ENCODE peak calls at places on chromosomes 7 and 10, in five cellular contexts. K is prostate gland, B is lower leg skin, D is mammary epithelial cell, P is sigmoid colon. F is an unnamed sample.

GRCh38 chr10:8133146-8133545 is 78.7 kb downstream of the GATA3 start:
- DNase-seq in K (no peak), B (no peak), D (peak), P (no peak), F (no peak)

GRCh38 chr7:128176696-128177095 is 64.4 kb upstream of the LEP start:
- DNase-seq in K (no peak), B (peak), D (peak), P (no peak), F (peak)

GRCh38 chr7:35260254-35260653 is 6.4 kb upstream of the TBX20 start:
- DNase-seq in K (no peak), B (no peak), D (no peak), P (no peak), F (no peak)

GRCh38 chr7:36216063-36216684 is 63.1 kb downstream of the EEPD1 start:
- DNase-seq in K (no peak), B (no peak), D (no peak), P (no peak), F (no peak)

GRCh38 chr7:5348134-5349004 is 65.6 kb downstream of the SLC29A4 start:
- DNase-seq in K (no peak), B (no peak), D (no peak), P (no peak), F (no peak)

GRCh38 chr7:82007315-82007714 is 237.5 kb upstream of the HGF start:
- DNase-seq in K (no peak), B (no peak), D (no peak), P (no peak), F (no peak)

GRCh38 chr10:34736976-34737771 is 77.9 kb downstream of the PARD3 start:
- DNase-seq in K (no peak), B (no peak), D (no peak), P (no peak), F (no peak)

GRCh38 chr7:158054081-158054480 is 533.5 kb downstream of the PTPRN2 start:
- DNase-seq in K (no peak), B (peak), D (no peak), P (no peak), F (no peak)

GRCh38 chr10:130300608-130301025 is 164.4 kb downstream of the GLRX3 start:
- DNase-seq in K (no peak), B (no peak), D (no peak), P (no peak), F (no peak)

GRCh38 chr7:33463131-33463530 is 333.8 kb downstream of the BBS9 start:
- DNase-seq in K (no peak), B (no peak), D (no peak), P (no peak), F (no peak)

GRCh38 chr10:120121768-120122167 is 229.2 kb downstream of the SEC23IP start:
- DNase-seq in K (no peak), B (no peak), D (no peak), P (no peak), F (no peak)

GRCh38 chr10:52491246-52492000 is 177.3 kb downstream of the DKK1 start:
- DNase-seq in K (no peak), B (no peak), D (peak), P (no peak), F (no peak)

GRCh38 chr10:114925675-114926204 is 12.3 kb upstream of the TRUB1 start:
- DNase-seq in K (no peak), B (no peak), D (peak), P (no peak), F (peak)

DNA sequence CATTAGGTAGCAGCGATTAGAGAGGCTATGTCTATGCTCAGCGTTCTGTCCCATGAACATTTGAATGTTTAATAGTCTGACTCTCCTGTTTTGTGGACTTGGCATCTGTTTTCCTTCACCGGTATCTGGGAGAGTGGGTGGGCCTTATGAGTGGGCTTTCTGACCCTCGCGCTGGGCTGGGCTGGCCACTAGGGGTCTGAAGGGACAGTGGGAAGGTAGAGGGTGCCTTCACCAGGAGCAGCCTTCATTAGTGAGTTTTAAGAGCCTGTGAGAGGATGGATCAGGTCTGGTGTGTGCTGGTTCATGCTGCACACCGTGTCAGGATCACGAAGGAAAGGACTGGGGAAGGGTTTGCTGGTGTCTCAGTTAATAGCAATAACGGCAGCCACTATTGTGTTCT is 33.4 kb downstream of the DCLRE1A start:
- DNase-seq in K (no peak), B (no peak), D (no peak), P (no peak), F (no peak)
- TF ChIP-seq CTCF in K (no peak), B (no peak), D (peak), P (no peak), F (no peak)

GRCh38 chr7:25839084-25839769 is 312.8 kb upstream of the NFE2L3 start:
- DNase-seq in K (no peak), B (no peak), D (no peak), P (no peak), F (no peak)
- TF ChIP-seq CTCF in K (no peak), B (no peak), D (peak), P (peak), F (peak)

GRCh38 chr7:104416866-104417393 is 88.5 kb downstream of the LHFPL3 start:
- DNase-seq in K (no peak), B (no peak), D (no peak), P (no peak), F (no peak)

GRCh38 chr7:104410742-104411141 is 82.3 kb downstream of the LHFPL3 start:
- DNase-seq in K (no peak), B (no peak), D (no peak), P (no peak), F (no peak)

DNA sequence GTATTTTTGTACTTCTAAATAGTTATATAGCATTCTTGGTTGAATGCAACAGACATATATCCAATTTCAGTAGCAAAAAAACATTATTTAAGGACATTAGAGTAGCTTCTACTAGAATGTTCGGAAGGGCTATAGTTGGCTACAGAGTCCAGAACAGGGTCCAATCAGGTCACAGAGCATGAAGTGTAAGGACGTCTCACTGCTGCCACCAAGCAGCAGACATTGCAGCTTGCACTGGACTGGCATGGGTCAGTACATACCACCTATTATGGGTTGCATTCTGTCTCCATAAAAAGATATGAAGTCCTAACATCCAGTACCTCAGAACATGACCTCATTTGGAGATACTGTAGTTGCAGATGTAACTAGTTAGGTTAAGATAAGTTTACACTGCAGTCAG is 87.3 kb downstream of the LHFPL3 start:
- DNase-seq in K (no peak), B (no peak), D (no peak), P (no peak), F (no peak)
- TF ChIP-seq CTCF in K (no peak), B (no peak), D (no peak), P (no peak), F (no peak)

GRCh38 chr7:142500364-142500763 is 242.5 kb upstream of the PRSS58 start:
- DNase-seq in K (no peak), B (no peak), D (no peak), P (no peak), F (peak)

GRCh38 chr7:142499641-142500040 is 241.8 kb upstream of the PRSS58 start:
- DNase-seq in K (no peak), B (no peak), D (no peak), P (no peak), F (no peak)

GRCh38 chr7:142498364-142498763 is 240.5 kb upstream of the PRSS58 start:
- DNase-seq in K (no peak), B (no peak), D (peak), P (no peak), F (peak)

GRCh38 chr7:142494021-142494420 is 236.2 kb upstream of the PRSS58 start:
- DNase-seq in K (no peak), B (no peak), D (no peak), P (no peak), F (no peak)

GRCh38 chr7:142496545-142496991 is 238.7 kb upstream of the PRSS58 start:
- DNase-seq in K (peak), B (no peak), D (peak), P (no peak), F (peak)
- TF ChIP-seq CTCF in K (no peak), B (no peak), D (peak), P (peak), F (peak)

DNA sequence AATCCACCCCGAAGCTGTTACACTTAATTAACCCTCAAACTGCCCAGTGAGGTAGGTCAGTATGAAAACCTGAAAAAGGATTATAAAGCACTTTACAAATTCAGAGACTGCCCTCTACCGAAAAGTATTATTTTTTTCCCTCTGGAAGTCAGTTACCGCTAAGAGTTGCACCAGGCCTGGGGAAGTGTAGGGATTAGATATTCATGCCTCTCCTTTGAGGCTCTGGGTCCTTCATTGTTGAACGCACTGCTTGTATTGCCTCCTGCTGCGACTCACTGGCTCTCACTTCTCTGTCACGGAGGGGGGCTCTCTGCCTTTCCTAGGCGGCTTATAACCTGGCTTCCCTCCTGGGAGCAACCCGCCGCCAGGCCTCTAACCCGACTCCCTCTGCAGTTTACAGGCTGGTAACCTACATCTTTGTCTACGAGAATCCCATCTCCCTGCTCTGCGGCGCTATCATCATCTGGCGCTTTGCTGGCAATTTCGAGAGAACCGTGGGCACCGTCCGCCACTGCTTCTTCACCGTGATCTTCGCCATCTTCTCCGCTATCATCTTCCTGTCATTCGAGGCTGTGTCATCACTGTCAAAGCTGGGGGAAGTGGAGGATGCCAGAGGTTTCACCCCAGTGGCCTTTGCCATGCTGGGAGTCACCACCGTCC is 2.7 kb downstream of the RHBDD2 start:
- DNase-seq in K (no peak), B (no peak), D (no peak), P (no peak), F (no peak)
- TF ChIP-seq CTCF in K (no peak), B (no peak), D (no peak), P (no peak), F (no peak)

DNA sequence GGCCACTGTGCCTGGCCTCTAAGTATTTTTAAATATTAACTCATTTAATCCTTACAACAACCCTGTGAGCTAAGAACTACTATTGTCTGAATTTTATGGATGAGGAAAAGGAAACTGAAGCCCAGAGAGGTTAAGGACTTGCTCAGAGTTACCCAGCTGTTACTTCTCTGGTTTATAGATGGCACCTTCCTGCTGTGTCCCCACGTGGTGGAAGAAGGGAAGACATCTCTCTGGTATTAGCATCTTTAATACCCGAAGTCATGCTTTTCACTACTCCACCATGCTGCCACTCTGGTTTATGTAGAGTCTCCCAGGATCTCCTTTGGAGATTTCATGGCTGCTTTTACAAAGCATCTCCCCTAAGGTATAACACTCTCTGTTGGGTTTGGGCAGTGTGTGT is 105.5 kb upstream of the MKLN1 start:
- DNase-seq in K (no peak), B (no peak), D (no peak), P (no peak), F (no peak)
- TF ChIP-seq CTCF in K (no peak), B (no peak), D (peak), P (no peak), F (no peak)

GRCh38 chr7:116451958-116452729 is 47.4 kb upstream of the CAV2 start:
- DNase-seq in K (no peak), B (no peak), D (no peak), P (no peak), F (no peak)
- TF ChIP-seq CTCF in K (no peak), B (no peak), D (no peak), P (no peak), F (no peak)

GRCh38 chr7:98483276-98483963 is 82.5 kb upstream of the BAIAP2L1 start:
- DNase-seq in K (no peak), B (no peak), D (no peak), P (no peak), F (no peak)

GRCh38 chr7:98479318-98479717 is 78.4 kb upstream of the BAIAP2L1 start:
- DNase-seq in K (no peak), B (no peak), D (no peak), P (no peak), F (no peak)

GRCh38 chr7:98488167-98488566 is 87.3 kb upstream of the BAIAP2L1 start:
- DNase-seq in K (no peak), B (no peak), D (no peak), P (no peak), F (no peak)

DNA sequence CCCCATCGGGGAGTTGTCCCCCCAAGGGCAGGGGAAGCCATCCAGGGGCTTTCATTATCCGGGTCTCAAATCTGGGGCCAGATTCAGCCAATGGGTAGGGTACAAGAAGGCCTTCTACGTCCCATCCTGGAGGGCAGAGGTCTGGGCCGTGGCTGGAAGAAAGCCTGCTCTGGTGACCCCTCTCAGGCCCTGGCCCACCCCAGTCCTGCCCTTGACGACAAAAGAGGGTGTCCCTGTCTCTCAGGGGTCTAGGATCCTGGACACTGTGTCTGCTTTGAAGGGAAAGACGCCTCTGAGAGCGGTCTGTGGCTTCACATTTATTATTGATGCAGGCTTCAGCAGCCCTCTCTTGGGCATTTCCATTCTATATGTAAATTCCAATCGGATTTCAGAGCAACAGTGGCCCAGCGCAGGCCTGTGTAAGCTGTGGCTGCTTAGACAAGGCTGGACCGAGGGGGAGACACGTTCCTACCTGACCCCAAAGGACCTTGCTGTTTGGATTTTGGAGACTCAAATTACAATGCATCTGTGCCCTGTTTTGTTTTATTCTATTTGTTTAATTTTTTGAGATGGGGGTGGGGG is 83.2 kb upstream of the BAIAP2L1 start:
- DNase-seq in K (no peak), B (no peak), D (no peak), P (no peak), F (no peak)
- TF ChIP-seq CTCF in K (no peak), B (no peak), D (no peak), P (no peak), F (no peak)

GRCh38 chr10:128156999-128157755 is 31.0 kb upstream of the MKI67 start:
- DNase-seq in K (no peak), B (no peak), D (no peak), P (no peak), F (no peak)
- TF ChIP-seq CTCF in K (no peak), B (no peak), D (no peak), P (no peak), F (no peak)

GRCh38 chr10:133608855-133609254 is 17.7 kb downstream of the FRG2B start:
- DNase-seq in K (no peak), B (no peak), D (peak), P (no peak), F (peak)
- TF ChIP-seq CTCF in K (no peak), B (no peak), D (peak), P (peak), F (peak)